ENCODE peak calls at places on chromosomes 12 and 14, in seven cellular contexts. G, Y, J, T, N, W and Q are unnamed samples.

GRCh38 chr12:28742791-28743190 is 406.3 kb upstream of the FAR2 start:
- DNase-seq in G (peak), Y (no peak), J (no peak), T (no peak), N (no peak), W (no peak), Q (no peak)

GRCh38 chr14:69945905-69946304 is 66.7 kb downstream of the SMOC1 start:
- DNase-seq in G (peak), Y (no peak), J (peak), T (no peak), N (no peak), W (no peak), Q (peak)

GRCh38 chr12:108145011-108145410 is 15.9 kb downstream of the WSCD2 start:
- DNase-seq in G (no peak), Y (no peak), J (no peak), T (no peak), N (no peak), W (no peak), Q (no peak)

GRCh38 chr12:87953257-87953860 is 75.8 kb downstream of the C12orf50 start:
- DNase-seq in G (peak), Y (peak), J (peak), T (no peak), N (no peak), W (peak), Q (peak)

GRCh38 chr12:98352218-98352811 is 163.1 kb upstream of the TMPO start:
- DNase-seq in G (peak), Y (peak), J (no peak), T (no peak), N (no peak), W (no peak), Q (no peak)

GRCh38 chr12:107618106-107618505 is 67.5 kb upstream of the PWP1 start:
- DNase-seq in G (no peak), Y (no peak), J (no peak), T (no peak), N (no peak), W (no peak), Q (no peak)

GRCh38 chr14:100688598-100689499 is 37.8 kb upstream of the DLK1 start:
- DNase-seq in G (peak), Y (no peak), J (no peak), T (no peak), N (no peak), W (no peak), Q (no peak)

GRCh38 chr12:1807107-1807478 is 13.3 kb upstream of the LRTM2 start:
- DNase-seq in G (no peak), Y (no peak), J (no peak), T (peak), N (no peak), W (no peak), Q (no peak)

GRCh38 chr14:67835596-67835995 is 16.0 kb downstream of the RAD51B start:
- DNase-seq in G (no peak), Y (no peak), J (no peak), T (no peak), N (no peak), W (no peak), Q (no peak)

GRCh38 chr14:29643415-29644206 is 284.0 kb downstream of the PRKD1 start:
- DNase-seq in G (peak), Y (no peak), J (no peak), T (no peak), N (no peak), W (no peak), Q (no peak)

GRCh38 chr14:34214961-34215360 is 247.1 kb downstream of the SPTSSA start:
- DNase-seq in G (peak), Y (no peak), J (no peak), T (no peak), N (no peak), W (no peak), Q (no peak)

GRCh38 chr12:2641209-2641608 is 153.6 kb upstream of the FKBP4 start:
- DNase-seq in G (peak), Y (peak), J (no peak), T (no peak), N (no peak), W (no peak), Q (no peak)

GRCh38 chr12:2053675-2054070 is 886 bp downstream of the CACNA1C start:
- DNase-seq in G (peak), Y (peak), J (no peak), T (no peak), N (no peak), W (no peak), Q (no peak)

GRCh38 chr12:13941258-13942249 is 39.8 kb downstream of the GRIN2B start:
- DNase-seq in G (peak), Y (peak), J (no peak), T (no peak), N (no peak), W (peak), Q (no peak)

GRCh38 chr12:106139422-106140141 is 828 bp upstream of the NUAK1 start:
- DNase-seq in G (peak), Y (peak), J (peak), T (peak), N (no peak), W (no peak), Q (no peak)

GRCh38 chr12:12976366-12976765 is 23.7 kb downstream of the HEBP1 start:
- DNase-seq in G (peak), Y (no peak), J (no peak), T (no peak), N (no peak), W (no peak), Q (no peak)

GRCh38 chr14:79551591-79551990 is 659.7 kb downstream of the DIO2 start:
- DNase-seq in G (no peak), Y (no peak), J (no peak), T (no peak), N (no peak), W (no peak), Q (no peak)

GRCh38 chr14:47919994-47920393 is 244.6 kb upstream of the MDGA2 start:
- DNase-seq in G (no peak), Y (no peak), J (no peak), T (peak), N (no peak), W (no peak), Q (no peak)